ENCODE peak calls at places on chromosomes 4 and X, in six cellular contexts. C, B, G, D, V and R are unnamed samples.

GRCh38 chr4:146243141-146243882 is 29.0 kb downstream of the REELD1 start:
- DNase-seq in C (no peak), D (no peak), V (peak; percentile 42), G (no peak), B (no peak), R (peak; percentile 92)

GRCh38 chr4:87559090-87559837 is 30.1 kb upstream of the SPARCL1 start:
- DNase-seq in B (no peak), V (peak; percentile 4), C (no peak), D (no peak), G (no peak), R (no peak)

GRCh38 chrX:121642415-121642814 is 595.0 kb downstream of the GLUD2 start:
- DNase-seq in G (no peak), V (no peak), C (peak; percentile 29), D (peak; percentile 4), B (no peak), R (no peak)

GRCh38 chr4:6126971-6127745 is 73.2 kb downstream of the JAKMIP1 start:
- DNase-seq in C (no peak), V (no peak), G (no peak), D (no peak), B (no peak), R (no peak)

GRCh38 chr4:24168658-24169057 is 278.8 kb upstream of the PPARGC1A start:
- DNase-seq in V (no peak), G (no peak), C (no peak), B (no peak), D (no peak), R (no peak)

GRCh38 chr4:20506827-20507226 is 193.4 kb upstream of the PACRGL start:
- DNase-seq in D (peak; percentile 17), B (no peak), G (no peak), C (peak; percentile 73), V (no peak), R (no peak)

GRCh38 chr4:140156529-140157171 is 2.7 kb upstream of the MAML3 start:
- DNase-seq in C (no peak), V (no peak), G (no peak), B (no peak), D (no peak), R (no peak)

GRCh38 chr4:119570401-119570800 is 58.2 kb downstream of the PDE5A start:
- DNase-seq in G (no peak), V (no peak), B (no peak), D (no peak), C (peak; percentile 78), R (no peak)

GRCh38 chr4:15929555-15929954 is 9.0 kb downstream of the FGFBP1 start:
- DNase-seq in D (no peak), C (no peak), V (no peak), G (no peak), B (no peak), R (no peak)

GRCh38 chrX:97210501-97210900 is 326.8 kb downstream of the RPA4 start:
- DNase-seq in G (no peak), D (no peak), V (no peak), B (no peak), C (no peak), R (no peak)

GRCh38 chr4:929970-930625 is 2.0 kb downstream of the GAK start:
- DNase-seq in G (no peak), V (no peak), D (no peak), C (no peak), B (no peak), R (no peak)

GRCh38 chr4:122914292-122914904 is 8.0 kb downstream of the NUDT6 start:
- DNase-seq in B (no peak), V (no peak), G (no peak), D (no peak), C (no peak), R (peak; percentile 23)

GRCh38 chrX:107716045-107716684 is 59.4 kb downstream of the TSC22D3 start:
- DNase-seq in C (no peak), D (no peak), B (no peak), G (no peak), V (peak; percentile 60), R (no peak)

GRCh38 chrX:2547746-2548145 is 47.0 kb upstream of the DHRSX start:
- DNase-seq in B (no peak), V (no peak), D (no peak), C (no peak), G (no peak), R (no peak)

GRCh38 chrX:2546496-2546895 is 45.7 kb upstream of the DHRSX start:
- DNase-seq in B (no peak), D (no peak), V (no peak), C (no peak), G (no peak), R (no peak)

GRCh38 chrX:2550288-2551020 is 49.7 kb upstream of the DHRSX start:
- DNase-seq in C (no peak), B (no peak), G (no peak), D (no peak), V (no peak), R (no peak)

GRCh38 chrX:2549874-2550273 is 49.1 kb upstream of the DHRSX start:
- DNase-seq in D (no peak), G (no peak), B (no peak), C (no peak), V (no peak), R (no peak)

GRCh38 chrX:2548731-2549423 is 48.1 kb upstream of the DHRSX start:
- DNase-seq in D (no peak), V (no peak), G (no peak), B (no peak), C (no peak), R (no peak)
- TF ChIP-seq CTCF in D (no peak), V (no peak), G (no peak), B (no peak), C (no peak), R (no peak)

GRCh38 chrX:72247206-72247944 is 8.5 kb upstream of the ERCC6L start:
- DNase-seq in B (no peak), D (no peak), G (no peak), C (no peak), V (no peak), R (no peak)

GRCh38 chrX:72243472-72243871 is 4.6 kb upstream of the ERCC6L start:
- DNase-seq in B (no peak), G (no peak), C (peak; percentile 20), D (peak; percentile 21), V (no peak), R (no peak)

GRCh38 chrX:72240976-72241375 is 2.1 kb upstream of the ERCC6L start:
- DNase-seq in G (no peak), D (no peak), B (no peak), C (no peak), V (no peak), R (no peak)

DNA sequence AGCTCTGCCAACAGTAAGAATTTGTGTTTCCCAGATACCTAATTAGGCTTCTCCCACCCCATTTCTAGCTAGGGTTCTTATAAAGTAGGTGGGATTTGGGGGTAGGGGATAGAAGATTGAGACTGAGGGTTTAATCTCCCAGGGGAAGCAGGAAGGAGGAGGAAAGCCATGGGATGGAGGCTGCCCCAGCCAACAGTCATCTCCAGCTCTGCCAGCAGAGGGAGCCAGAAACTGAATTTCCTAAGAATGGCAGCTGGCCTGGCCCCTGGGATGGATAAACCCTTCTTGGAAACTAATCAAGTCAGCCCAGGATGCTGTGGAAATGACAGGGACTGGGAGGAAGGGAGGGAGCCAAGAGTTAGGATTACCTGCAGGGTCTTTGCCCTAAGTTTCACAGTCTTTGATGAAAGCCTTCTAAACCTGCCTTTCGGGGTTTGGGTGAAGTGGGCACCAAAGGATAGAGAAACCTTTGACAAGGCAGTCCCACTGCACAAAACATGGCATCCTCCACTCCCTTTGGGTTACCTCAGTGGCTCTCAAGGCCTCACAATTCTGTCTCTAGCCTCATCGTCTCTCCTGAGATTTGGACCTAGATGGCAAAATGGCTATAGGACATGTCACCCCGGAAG is 6.7 kb upstream of the ERCC6L start:
- DNase-seq in B (no peak), D (peak; percentile 60), G (peak; percentile 24), C (peak; percentile 30), V (peak; percentile 61), R (peak; percentile 50)
- TF ChIP-seq CTCF in B (peak; percentile 62), D (peak; percentile 62), G (no peak), C (peak; percentile 69), V (peak; percentile 56), R (peak; percentile 83)

GRCh38 chrX:148867596-148867995 is 367.2 kb downstream of the AFF2 start:
- DNase-seq in C (no peak), D (no peak), B (no peak), V (no peak), G (no peak), R (no peak)

DNA sequence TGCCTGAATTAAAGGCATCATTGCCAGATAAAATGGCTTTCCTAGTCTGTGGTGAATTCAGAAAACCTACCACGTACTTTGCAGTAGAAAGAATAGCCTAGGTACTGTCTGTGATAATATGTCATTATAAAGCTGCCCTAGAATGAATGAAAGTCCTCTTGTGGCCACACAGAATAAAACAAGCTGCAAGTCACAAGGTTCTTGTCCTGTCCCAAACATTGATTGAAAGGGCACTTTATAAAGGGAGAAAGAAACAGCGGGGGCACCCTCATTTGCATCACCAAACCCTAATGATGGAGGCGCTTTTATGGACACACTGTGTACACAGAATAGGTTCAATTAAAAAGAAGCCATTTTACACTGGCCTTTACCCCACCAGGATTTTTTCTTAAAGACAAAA is 364.8 kb downstream of the AFF2 start:
- DNase-seq in B (no peak), C (no peak), G (no peak), D (no peak), V (no peak), R (no peak)
- TF ChIP-seq CTCF in B (no peak), C (no peak), G (no peak), D (no peak), V (no peak), R (no peak)

GRCh38 chr4:136150046-136150445 is 1382.2 kb downstream of the PCDH18 start:
- DNase-seq in G (no peak), V (no peak), C (no peak), B (no peak), D (no peak), R (no peak)
- TF ChIP-seq CTCF in G (no peak), V (no peak), C (no peak), B (no peak), D (no peak), R (no peak)

GRCh38 chr4:4876945-4877661 is 17.6 kb downstream of the MSX1 start:
- DNase-seq in G (no peak), B (no peak), V (no peak), D (no peak), C (no peak), R (no peak)
- TF ChIP-seq CTCF in G (no peak), B (no peak), V (no peak), D (no peak), C (no peak), R (no peak)